ENCODE peak calls at places on chromosome 7, in five cellular contexts. One of them, this sample, is unnamed. For H3K36me3, the result is how much of the 10 kb centered on the place peaks cover.

GRCh38 chr7:24713039-24713793 is 44.0 kb downstream of the GSDME start:
- DNase-seq in cardiac muscle cell: no peak
- DNase-seq in adrenal gland: no peak
- DNase-seq in neuronal stem cell: no peak
- DNase-seq in brain microvascular endothelial cell: no peak
- DNase-seq in this sample: no peak

GRCh38 chr7:91242097-91242846 is 22.0 kb upstream of the FZD1 start:
- DNase-seq in cardiac muscle cell: peak
- DNase-seq in adrenal gland: no peak
- DNase-seq in neuronal stem cell: no peak
- DNase-seq in brain microvascular endothelial cell: no peak
- DNase-seq in this sample: no peak

GRCh38 chr7:66202380-66202779 is 2.8 kb upstream of the TPST1 start:
- DNase-seq in cardiac muscle cell: no peak
- DNase-seq in adrenal gland: no peak
- DNase-seq in neuronal stem cell: no peak
- DNase-seq in brain microvascular endothelial cell: no peak
- DNase-seq in this sample: no peak

GRCh38 chr7:91880016-91880412 is 488 bp downstream of the MTERF1 start:
- DNase-seq in cardiac muscle cell: no peak
- DNase-seq in adrenal gland: no peak
- DNase-seq in neuronal stem cell: no peak
- DNase-seq in brain microvascular endothelial cell: no peak
- DNase-seq in this sample: no peak

GRCh38 chr7:78226059-78226658 is 427.6 kb downstream of the PHTF2 start:
- DNase-seq in cardiac muscle cell: no peak
- DNase-seq in adrenal gland: peak
- DNase-seq in neuronal stem cell: peak
- DNase-seq in brain microvascular endothelial cell: no peak
- DNase-seq in this sample: peak

GRCh38 chr7:25216837-25217236 is 11.4 kb downstream of the NPVF start:
- DNase-seq in cardiac muscle cell: peak
- DNase-seq in adrenal gland: no peak
- DNase-seq in neuronal stem cell: peak
- DNase-seq in brain microvascular endothelial cell: no peak
- DNase-seq in this sample: peak

GRCh38 chr7:139075031-139075652 is 34.4 kb downstream of the ZC3HAV1 start:
- DNase-seq in cardiac muscle cell: peak
- DNase-seq in adrenal gland: peak
- DNase-seq in neuronal stem cell: peak
- DNase-seq in brain microvascular endothelial cell: peak
- DNase-seq in this sample: peak

GRCh38 chr7:47520408-47520807 is 61.5 kb downstream of the TNS3 start:
- DNase-seq in cardiac muscle cell: no peak
- DNase-seq in adrenal gland: peak
- DNase-seq in neuronal stem cell: no peak
- DNase-seq in brain microvascular endothelial cell: peak
- DNase-seq in this sample: no peak

GRCh38 chr7:29935111-29935510 is 54.5 kb downstream of the SCRN1 start:
- DNase-seq in cardiac muscle cell: no peak
- DNase-seq in adrenal gland: no peak
- DNase-seq in neuronal stem cell: no peak
- DNase-seq in brain microvascular endothelial cell: no peak
- DNase-seq in this sample: no peak

GRCh38 chr7:149202831-149203231 is 7.5 kb downstream of the ZNF282 start:
- DNase-seq in cardiac muscle cell: no peak
- DNase-seq in adrenal gland: no peak
- DNase-seq in neuronal stem cell: no peak
- DNase-seq in brain microvascular endothelial cell: no peak
- DNase-seq in this sample: no peak

GRCh38 chr7:133230591-133231194 is 22.2 kb upstream of the EXOC4 start:
- DNase-seq in cardiac muscle cell: peak
- DNase-seq in adrenal gland: peak
- DNase-seq in neuronal stem cell: peak
- DNase-seq in brain microvascular endothelial cell: peak
- DNase-seq in this sample: peak

GRCh38 chr7:26398436-26399308 is 107.0 kb downstream of the SNX10 start:
- DNase-seq in cardiac muscle cell: peak
- DNase-seq in adrenal gland: peak
- DNase-seq in neuronal stem cell: peak
- DNase-seq in brain microvascular endothelial cell: no peak
- DNase-seq in this sample: no peak

GRCh38 chr7:28054531-28055160 is 125.9 kb downstream of the JAZF1 start:
- DNase-seq in cardiac muscle cell: no peak
- DNase-seq in adrenal gland: no peak
- DNase-seq in neuronal stem cell: no peak
- DNase-seq in brain microvascular endothelial cell: no peak
- DNase-seq in this sample: no peak

GRCh38 chr7:114295522-114295921 is 119.1 kb upstream of the FOXP2 start:
- DNase-seq in cardiac muscle cell: no peak
- DNase-seq in adrenal gland: no peak
- DNase-seq in neuronal stem cell: no peak
- DNase-seq in brain microvascular endothelial cell: no peak
- DNase-seq in this sample: no peak

GRCh38 chr7:91142743-91143142 is 121.5 kb upstream of the FZD1 start:
- DNase-seq in cardiac muscle cell: no peak
- DNase-seq in adrenal gland: no peak
- DNase-seq in neuronal stem cell: no peak
- DNase-seq in brain microvascular endothelial cell: no peak
- DNase-seq in this sample: no peak

GRCh38 chr7:157542669-157543021 is 205.8 kb downstream of the DNAJB6 start:
- DNase-seq in cardiac muscle cell: no peak
- DNase-seq in adrenal gland: no peak
- DNase-seq in neuronal stem cell: no peak
- DNase-seq in brain microvascular endothelial cell: no peak
- DNase-seq in this sample: no peak

GRCh38 chr7:1571261-1571650 is 1.4 kb upstream of the PSMG3 start:
- DNase-seq in cardiac muscle cell: no peak
- DNase-seq in adrenal gland: no peak
- DNase-seq in neuronal stem cell: no peak
- DNase-seq in brain microvascular endothelial cell: peak
- DNase-seq in this sample: no peak

GRCh38 chr7:28840515-28841125 is 117.5 kb downstream of the TRIL start:
- DNase-seq in cardiac muscle cell: peak
- DNase-seq in adrenal gland: no peak
- DNase-seq in neuronal stem cell: no peak
- DNase-seq in brain microvascular endothelial cell: peak
- DNase-seq in this sample: no peak

GRCh38 chr7:74521855-74522254 is 68.1 kb downstream of the GTF2IRD1 start:
- DNase-seq in cardiac muscle cell: no peak
- DNase-seq in adrenal gland: no peak
- DNase-seq in neuronal stem cell: no peak
- DNase-seq in brain microvascular endothelial cell: no peak
- DNase-seq in this sample: no peak

GRCh38 chr7:130874071-130874915 is 140.3 kb upstream of the KLF14 start:
- DNase-seq in cardiac muscle cell: no peak
- DNase-seq in adrenal gland: no peak
- DNase-seq in neuronal stem cell: no peak
- DNase-seq in brain microvascular endothelial cell: no peak
- DNase-seq in this sample: no peak

GRCh38 chr7:130875265-130875741 is 141.3 kb upstream of the KLF14 start:
- DNase-seq in cardiac muscle cell: peak
- DNase-seq in adrenal gland: peak
- DNase-seq in neuronal stem cell: peak
- DNase-seq in brain microvascular endothelial cell: no peak
- DNase-seq in this sample: peak

GRCh38 chr7:130872341-130872740 is 138.3 kb upstream of the KLF14 start:
- DNase-seq in cardiac muscle cell: no peak
- DNase-seq in adrenal gland: no peak
- DNase-seq in neuronal stem cell: no peak
- DNase-seq in brain microvascular endothelial cell: no peak
- DNase-seq in this sample: no peak

GRCh38 chr7:130869918-130870317 is 135.9 kb upstream of the KLF14 start:
- DNase-seq in cardiac muscle cell: no peak
- DNase-seq in adrenal gland: no peak
- DNase-seq in neuronal stem cell: no peak
- DNase-seq in brain microvascular endothelial cell: no peak
- DNase-seq in this sample: no peak

GRCh38 chr7:130872756-130873448 is 138.9 kb upstream of the KLF14 start:
- DNase-seq in cardiac muscle cell: no peak
- DNase-seq in adrenal gland: no peak
- DNase-seq in neuronal stem cell: no peak
- DNase-seq in brain microvascular endothelial cell: no peak
- DNase-seq in this sample: no peak
- H3K36me3 ChIP-seq in cardiac muscle cell: under half
- H3K36me3 ChIP-seq in adrenal gland: under half
- H3K36me3 ChIP-seq in neuronal stem cell: under half
- H3K36me3 ChIP-seq in brain microvascular endothelial cell: half or more
- H3K36me3 ChIP-seq in this sample: under half

DNA sequence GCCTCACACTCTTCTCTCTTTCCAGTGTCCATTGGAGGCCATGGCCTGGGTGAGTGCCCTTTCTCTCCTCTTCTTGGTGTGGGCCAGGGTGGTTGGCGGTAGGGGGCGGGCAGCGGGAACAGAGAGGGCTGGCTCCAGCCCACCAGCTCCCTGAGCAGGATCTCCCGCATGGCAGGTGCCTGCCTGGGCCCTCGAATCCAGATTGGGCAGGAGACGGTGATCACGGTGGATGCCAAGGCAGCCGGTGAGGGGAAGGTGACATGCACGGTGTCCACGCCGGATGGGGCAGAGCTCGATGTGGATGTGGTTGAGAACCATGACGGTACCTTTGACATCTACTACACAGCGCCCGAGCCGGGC is 13.5 kb upstream of the ATP6V1F start:
- DNase-seq in cardiac muscle cell: no peak
- DNase-seq in adrenal gland: no peak
- DNase-seq in neuronal stem cell: no peak
- DNase-seq in brain microvascular endothelial cell: no peak
- DNase-seq in this sample: no peak
- H3K36me3 ChIP-seq in cardiac muscle cell: half or more
- H3K36me3 ChIP-seq in adrenal gland: under half
- H3K36me3 ChIP-seq in neuronal stem cell: under half
- H3K36me3 ChIP-seq in brain microvascular endothelial cell: half or more
- H3K36me3 ChIP-seq in this sample: under half

DNA sequence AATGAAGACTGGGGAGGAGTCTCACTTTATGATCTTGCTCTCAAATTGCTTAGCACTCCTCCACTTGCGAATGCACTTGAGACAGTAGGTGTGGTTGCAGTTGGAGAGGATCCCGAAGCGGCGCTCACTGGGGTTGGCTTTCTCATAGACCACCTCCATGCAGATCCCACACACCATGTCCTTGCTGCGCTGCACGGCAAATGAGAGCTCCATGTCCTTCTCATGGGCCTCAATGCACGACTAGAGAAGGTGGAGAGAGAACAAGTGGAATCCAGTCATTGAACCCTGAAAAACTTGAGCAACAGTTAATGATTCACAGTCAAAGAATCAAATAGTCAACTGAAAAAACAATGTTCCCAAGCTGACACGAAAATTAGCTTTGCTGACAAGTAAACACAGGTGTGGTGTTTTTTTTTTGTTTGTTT is 22.7 kb downstream of the MKRN1 start:
- DNase-seq in cardiac muscle cell: no peak
- DNase-seq in adrenal gland: no peak
- DNase-seq in neuronal stem cell: no peak
- DNase-seq in brain microvascular endothelial cell: no peak
- DNase-seq in this sample: no peak
- H3K36me3 ChIP-seq in cardiac muscle cell: half or more
- H3K36me3 ChIP-seq in adrenal gland: under half
- H3K36me3 ChIP-seq in neuronal stem cell: half or more
- H3K36me3 ChIP-seq in brain microvascular endothelial cell: under half
- H3K36me3 ChIP-seq in this sample: under half

GRCh38 chr7:44566680-44567079 is 7.0 kb downstream of the DDX56 start:
- DNase-seq in cardiac muscle cell: no peak
- DNase-seq in adrenal gland: no peak
- DNase-seq in neuronal stem cell: no peak
- DNase-seq in brain microvascular endothelial cell: no peak
- DNase-seq in this sample: no peak

GRCh38 chr7:44568771-44569560 is 4.7 kb downstream of the DDX56 start:
- DNase-seq in cardiac muscle cell: no peak
- DNase-seq in adrenal gland: no peak
- DNase-seq in neuronal stem cell: no peak
- DNase-seq in brain microvascular endothelial cell: no peak
- DNase-seq in this sample: no peak

GRCh38 chr7:44572771-44573170 is 937 bp downstream of the DDX56 start:
- DNase-seq in cardiac muscle cell: no peak
- DNase-seq in adrenal gland: no peak
- DNase-seq in neuronal stem cell: no peak
- DNase-seq in brain microvascular endothelial cell: no peak
- DNase-seq in this sample: no peak

GRCh38 chr7:44567884-44568283 is 5.8 kb downstream of the DDX56 start:
- DNase-seq in cardiac muscle cell: no peak
- DNase-seq in adrenal gland: no peak
- DNase-seq in neuronal stem cell: no peak
- DNase-seq in brain microvascular endothelial cell: no peak
- DNase-seq in this sample: no peak

GRCh38 chr7:44569958-44570357 is 3.8 kb downstream of the DDX56 start:
- DNase-seq in cardiac muscle cell: no peak
- DNase-seq in adrenal gland: no peak
- DNase-seq in neuronal stem cell: no peak
- DNase-seq in brain microvascular endothelial cell: no peak
- DNase-seq in this sample: no peak
- H3K36me3 ChIP-seq in cardiac muscle cell: half or more
- H3K36me3 ChIP-seq in adrenal gland: under half
- H3K36me3 ChIP-seq in neuronal stem cell: half or more
- H3K36me3 ChIP-seq in brain microvascular endothelial cell: half or more
- H3K36me3 ChIP-seq in this sample: half or more

GRCh38 chr7:106895246-106895864 is 30.3 kb downstream of the PIK3CG start:
- DNase-seq in cardiac muscle cell: no peak
- DNase-seq in adrenal gland: peak
- DNase-seq in neuronal stem cell: no peak
- DNase-seq in brain microvascular endothelial cell: no peak
- DNase-seq in this sample: no peak

GRCh38 chr7:106890952-106891351 is 25.9 kb downstream of the PIK3CG start:
- DNase-seq in cardiac muscle cell: no peak
- DNase-seq in adrenal gland: no peak
- DNase-seq in neuronal stem cell: no peak
- DNase-seq in brain microvascular endothelial cell: no peak
- DNase-seq in this sample: no peak

GRCh38 chr7:106891545-106892410 is 26.7 kb downstream of the PIK3CG start:
- DNase-seq in cardiac muscle cell: no peak
- DNase-seq in adrenal gland: no peak
- DNase-seq in neuronal stem cell: no peak
- DNase-seq in brain microvascular endothelial cell: no peak
- DNase-seq in this sample: no peak

GRCh38 chr7:106896268-106896667 is 31.2 kb downstream of the PIK3CG start:
- DNase-seq in cardiac muscle cell: no peak
- DNase-seq in adrenal gland: no peak
- DNase-seq in neuronal stem cell: no peak
- DNase-seq in brain microvascular endothelial cell: no peak
- DNase-seq in this sample: no peak

GRCh38 chr7:106893591-106893990 is 28.5 kb downstream of the PIK3CG start:
- DNase-seq in cardiac muscle cell: no peak
- DNase-seq in adrenal gland: no peak
- DNase-seq in neuronal stem cell: no peak
- DNase-seq in brain microvascular endothelial cell: no peak
- DNase-seq in this sample: no peak
- H3K36me3 ChIP-seq in cardiac muscle cell: under half
- H3K36me3 ChIP-seq in adrenal gland: under half
- H3K36me3 ChIP-seq in neuronal stem cell: under half
- H3K36me3 ChIP-seq in brain microvascular endothelial cell: under half
- H3K36me3 ChIP-seq in this sample: under half

GRCh38 chr7:102234801-102235550 is 51.7 kb upstream of the SH2B2 start:
- DNase-seq in cardiac muscle cell: no peak
- DNase-seq in adrenal gland: no peak
- DNase-seq in neuronal stem cell: no peak
- DNase-seq in brain microvascular endothelial cell: no peak
- DNase-seq in this sample: no peak
- H3K36me3 ChIP-seq in cardiac muscle cell: under half
- H3K36me3 ChIP-seq in adrenal gland: under half
- H3K36me3 ChIP-seq in neuronal stem cell: under half
- H3K36me3 ChIP-seq in brain microvascular endothelial cell: under half
- H3K36me3 ChIP-seq in this sample: under half

GRCh38 chr7:112476390-112477052 is 4.3 kb upstream of the LSMEM1 start:
- DNase-seq in cardiac muscle cell: no peak
- DNase-seq in adrenal gland: no peak
- DNase-seq in neuronal stem cell: no peak
- DNase-seq in brain microvascular endothelial cell: no peak
- DNase-seq in this sample: no peak
- H3K36me3 ChIP-seq in cardiac muscle cell: under half
- H3K36me3 ChIP-seq in adrenal gland: under half
- H3K36me3 ChIP-seq in neuronal stem cell: half or more
- H3K36me3 ChIP-seq in brain microvascular endothelial cell: under half
- H3K36me3 ChIP-seq in this sample: under half